ENCODE peak calls at places on chromosomes 5 and 9, in eight cellular contexts. F is esophagus squamous epithelium, N is tibial nerve, U is gastrocnemius medialis, A is uterus, I is neural progenitor cell, W is suprapubic skin, O is A549. H is an unnamed sample. For H3K9me3, the result is how much of the 10 kb centered on the place peaks cover.

GRCh38 chr5:101535626-101536025 is 632.5 kb upstream of the ST8SIA4 start:
- DNase-seq in F (no peak), N (no peak), U (no peak), A (no peak), I (no peak), W (no peak), O (no peak), H (no peak)

GRCh38 chr5:6107675-6108539 is 270.4 kb downstream of the MED10 start:
- DNase-seq in F (no peak), N (no peak), U (no peak), A (no peak), I (peak), W (no peak), O (no peak), H (no peak)

GRCh38 chr5:157571357-157571827 is 4.2 kb downstream of the ADAM19 start:
- DNase-seq in F (no peak), N (no peak), U (no peak), A (no peak), I (no peak), W (no peak), O (no peak), H (no peak)

GRCh38 chr9:5449521-5450359 is 602 bp upstream of the CD274 start:
- DNase-seq in F (no peak), N (no peak), U (no peak), A (no peak), I (no peak), W (no peak), O (no peak), H (no peak)

GRCh38 chr9:84315278-84315877 is 25.2 kb downstream of the SLC28A3 start:
- DNase-seq in F (no peak), N (peak), U (no peak), A (peak), I (peak), W (no peak), O (peak), H (peak)

GRCh38 chr9:100211471-100211870 is 112.4 kb downstream of the INVS start:
- DNase-seq in F (no peak), N (no peak), U (no peak), A (no peak), I (no peak), W (no peak), O (no peak), H (no peak)

GRCh38 chr9:133406480-133407307 is 11.1 kb downstream of the REXO4 start:
- DNase-seq in F (no peak), N (peak), U (peak), A (peak), I (peak), W (no peak), O (peak), H (peak)

GRCh38 chr9:20040991-20041606 is 252.3 kb upstream of the SLC24A2 start:
- DNase-seq in F (no peak), N (no peak), U (no peak), A (no peak), I (no peak), W (no peak), O (no peak), H (no peak)

GRCh38 chr9:93237535-93237934 is 53.6 kb downstream of the WNK2 start:
- DNase-seq in F (no peak), N (no peak), U (no peak), A (no peak), I (no peak), W (no peak), O (no peak), H (no peak)

GRCh38 chr9:131500939-131501541 is 1.7 kb upstream of the POMT1 start:
- DNase-seq in F (no peak), N (no peak), U (no peak), A (no peak), I (no peak), W (no peak), O (no peak), H (no peak)

GRCh38 chr5:84274585-84275468 is 109.9 kb downstream of the EDIL3 start:
- DNase-seq in F (no peak), N (peak), U (no peak), A (no peak), I (peak), W (no peak), O (peak), H (no peak)

GRCh38 chr5:107979272-107979671 is 308.5 kb upstream of the EFNA5 start:
- DNase-seq in F (no peak), N (no peak), U (no peak), A (no peak), I (peak), W (no peak), O (no peak), H (no peak)

GRCh38 chr9:108444400-108445358 is 411.1 kb downstream of the ACTL7B start:
- DNase-seq in F (no peak), N (peak), U (no peak), A (peak), I (peak), W (no peak), O (no peak), H (no peak)

GRCh38 chr5:16464664-16465543 is 696 bp downstream of the ZNF622 start:
- DNase-seq in F (no peak), N (no peak), U (no peak), A (no peak), I (no peak), W (no peak), O (no peak), H (no peak)

GRCh38 chr5:92927291-92927778 is 653.7 kb downstream of the NR2F1-AS1 start:
- DNase-seq in F (no peak), N (no peak), U (no peak), A (no peak), I (peak), W (no peak), O (no peak), H (no peak)

GRCh38 chr5:128665747-128666355 is 127.8 kb upstream of the FBN2 start:
- DNase-seq in F (no peak), N (no peak), U (no peak), A (no peak), I (no peak), W (no peak), O (no peak), H (no peak)

GRCh38 chr5:56269216-56269927 is 36.2 kb upstream of the ANKRD55 start:
- DNase-seq in F (no peak), N (peak), U (no peak), A (no peak), I (peak), W (no peak), O (peak), H (no peak)

GRCh38 chr9:89743216-89743575 is 138.4 kb downstream of the GADD45G start:
- DNase-seq in F (no peak), N (no peak), U (no peak), A (no peak), I (no peak), W (no peak), O (no peak), H (no peak)

GRCh38 chr5:172897691-172898512 is 61.3 kb upstream of the RPL26L1 start:
- DNase-seq in F (no peak), N (no peak), U (no peak), A (no peak), I (peak), W (no peak), O (peak), H (no peak)

GRCh38 chr9:126719677-126720435 is 85.0 kb upstream of the ZBTB43 start:
- DNase-seq in F (no peak), N (peak), U (peak), A (no peak), I (peak), W (no peak), O (no peak), H (peak)

GRCh38 chr9:15999422-16000339 is 446.8 kb downstream of the CCDC171 start:
- DNase-seq in F (no peak), N (no peak), U (no peak), A (peak), I (no peak), W (no peak), O (peak), H (no peak)

GRCh38 chr9:127931092-127931881 is 710 bp upstream of the PIP5KL1 start:
- DNase-seq in F (no peak), N (no peak), U (no peak), A (no peak), I (peak), W (no peak), O (peak), H (no peak)

GRCh38 chr5:180860273-180860886 is 696 bp downstream of the ZFP62 start:
- DNase-seq in F (no peak), N (no peak), U (no peak), A (no peak), I (peak), W (no peak), O (peak), H (peak)

GRCh38 chr9:26260238-26260637 is 582.0 kb upstream of the TUSC1 start:
- DNase-seq in F (no peak), N (no peak), U (no peak), A (no peak), I (no peak), W (no peak), O (no peak), H (no peak)

GRCh38 chr9:92808726-92809451 is 44.3 kb upstream of the BICD2 start:
- DNase-seq in F (no peak), N (peak), U (no peak), A (peak), I (peak), W (no peak), O (peak), H (peak)

GRCh38 chr9:123983047-123983446 is 28.5 kb upstream of the LHX2 start:
- DNase-seq in F (no peak), N (no peak), U (no peak), A (no peak), I (no peak), W (no peak), O (no peak), H (no peak)

GRCh38 chr9:12798066-12798770 is 23.4 kb downstream of the LURAP1L start:
- DNase-seq in F (no peak), N (no peak), U (no peak), A (no peak), I (no peak), W (no peak), O (no peak), H (no peak)

GRCh38 chr9:127122176-127123151 is at the start of gene ANGPTL2:
- DNase-seq in F (peak), N (peak), U (peak), A (peak), I (peak), W (peak), O (no peak), H (no peak)

GRCh38 chr9:77417570-77417969 is 230.6 kb downstream of the GNA14 start:
- DNase-seq in F (no peak), N (no peak), U (no peak), A (no peak), I (no peak), W (no peak), O (no peak), H (no peak)

GRCh38 chr5:78659714-78660113 is 11.1 kb upstream of the LHFPL2 start:
- DNase-seq in F (no peak), N (no peak), U (no peak), A (no peak), I (no peak), W (no peak), O (no peak), H (no peak)

GRCh38 chr5:142826741-142827492 is 56.7 kb downstream of the ARHGAP26 start:
- DNase-seq in F (no peak), N (no peak), U (no peak), A (no peak), I (no peak), W (no peak), O (no peak), H (no peak)

GRCh38 chr5:71865202-71865601 is 146.1 kb downstream of the CARTPT start:
- DNase-seq in F (no peak), N (no peak), U (no peak), A (peak), I (no peak), W (no peak), O (no peak), H (no peak)

GRCh38 chr5:50440651-50441478 is at the start of gene EMB:
- DNase-seq in F (peak), N (no peak), U (peak), A (peak), I (peak), W (no peak), O (peak), H (peak)

GRCh38 chr9:26264709-26265601 is 586.7 kb upstream of the TUSC1 start:
- DNase-seq in F (no peak), N (no peak), U (no peak), A (no peak), I (no peak), W (no peak), O (no peak), H (no peak)

GRCh38 chr5:149062371-149063016 is 368 bp downstream of the SH3TC2 start:
- DNase-seq in F (no peak), N (no peak), U (no peak), A (no peak), I (no peak), W (no peak), O (peak), H (no peak)

GRCh38 chr5:6772886-6773285 is 59.7 kb downstream of the TENT4A start:
- DNase-seq in F (no peak), N (no peak), U (no peak), A (no peak), I (no peak), W (no peak), O (no peak), H (no peak)

GRCh38 chr9:34443976-34444375 is 14.4 kb downstream of the FAM219A start:
- DNase-seq in F (no peak), N (no peak), U (no peak), A (no peak), I (no peak), W (no peak), O (no peak), H (no peak)

GRCh38 chr9:6055213-6055612 is 39.8 kb upstream of the RANBP6 start:
- DNase-seq in F (no peak), N (peak), U (no peak), A (no peak), I (peak), W (no peak), O (peak), H (peak)

DNA sequence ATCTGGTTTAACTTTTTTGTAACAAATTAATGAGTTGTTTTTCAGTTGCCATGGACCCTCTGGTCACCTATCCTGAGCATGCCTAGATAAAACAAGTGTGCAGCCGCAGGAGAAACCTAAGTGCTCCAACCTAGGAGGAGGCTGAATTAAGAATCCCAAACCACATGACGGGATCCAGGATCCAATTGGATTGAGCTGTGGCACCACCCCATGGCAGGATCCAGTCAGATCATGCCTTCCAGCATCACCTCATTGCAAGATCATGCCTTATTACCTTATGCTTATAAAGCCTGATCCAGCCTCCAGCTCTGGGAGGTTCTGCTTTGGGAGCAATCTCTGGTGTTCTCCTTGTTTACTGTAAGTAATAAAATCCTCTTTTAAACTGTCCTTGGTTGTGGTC is 662.0 kb downstream of the TLR4 start:
- DNase-seq in F (no peak), N (no peak), U (no peak), A (no peak), I (no peak), W (no peak), O (no peak), H (no peak)
- H3K9me3 ChIP-seq in F (under half), N (under half), U (under half), A (under half), I (under half), W (under half), O (under half), H (under half)

GRCh38 chr5:37375091-37375490 is 4.0 kb upstream of the WDR70 start:
- DNase-seq in F (no peak), N (no peak), U (no peak), A (no peak), I (no peak), W (no peak), O (no peak), H (no peak)
- H3K9me3 ChIP-seq in F (under half), N (under half), U (under half), A (under half), I (under half), W (under half), O (under half), H (under half)

DNA sequence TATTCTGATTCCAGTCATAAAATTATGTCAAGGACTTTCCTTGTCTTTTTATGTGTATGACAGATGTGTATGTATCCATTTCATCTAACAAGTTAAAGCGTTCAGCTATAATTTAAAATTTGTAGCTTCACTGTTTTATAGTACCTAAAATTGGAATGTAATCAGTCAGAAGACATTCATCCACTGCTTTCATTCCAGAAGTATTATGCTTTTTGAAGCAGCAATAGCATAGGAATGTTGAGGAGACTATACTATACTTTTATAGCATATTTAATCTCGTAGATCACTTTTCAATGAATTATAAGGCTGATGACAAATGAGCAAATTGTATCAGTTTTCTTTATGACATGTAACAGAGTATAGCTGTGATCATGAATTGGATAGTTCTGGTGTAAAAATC is 6.9 kb downstream of the PCDHGA12 start:
- DNase-seq in F (no peak), N (no peak), U (no peak), A (no peak), I (no peak), W (no peak), O (no peak), H (no peak)
- H3K9me3 ChIP-seq in F (half or more), N (under half), U (under half), A (half or more), I (under half), W (under half), O (under half), H (under half)

DNA sequence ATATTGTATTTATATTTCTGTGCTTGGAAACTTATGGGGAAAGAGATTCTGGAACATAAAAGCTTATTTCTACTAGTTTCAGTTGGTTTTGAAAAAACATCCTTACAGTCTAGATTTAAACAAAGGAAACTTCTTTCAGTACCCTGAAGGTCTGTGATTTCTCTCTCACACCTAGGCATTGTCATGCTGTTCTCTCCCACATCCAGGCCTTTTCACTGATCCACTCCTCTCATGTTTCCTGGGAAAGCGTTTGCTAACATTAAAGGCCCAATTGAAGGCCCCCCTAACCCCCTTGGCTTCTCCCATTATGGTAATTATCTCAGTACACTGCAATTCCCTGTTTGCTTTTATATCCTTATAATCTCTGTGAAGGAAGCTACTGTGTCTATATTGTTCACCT is 856 bp upstream of the PCDHGA3 start:
- DNase-seq in F (no peak), N (no peak), U (no peak), A (no peak), I (no peak), W (no peak), O (no peak), H (no peak)
- H3K9me3 ChIP-seq in F (half or more), N (under half), U (under half), A (half or more), I (under half), W (under half), O (under half), H (under half)

GRCh38 chr5:34548086-34548403 is 108.1 kb upstream of the RAI14 start:
- DNase-seq in F (no peak), N (no peak), U (no peak), A (no peak), I (no peak), W (no peak), O (no peak), H (no peak)
- H3K9me3 ChIP-seq in F (under half), N (under half), U (under half), A (under half), I (under half), W (under half), O (under half), H (under half)

DNA sequence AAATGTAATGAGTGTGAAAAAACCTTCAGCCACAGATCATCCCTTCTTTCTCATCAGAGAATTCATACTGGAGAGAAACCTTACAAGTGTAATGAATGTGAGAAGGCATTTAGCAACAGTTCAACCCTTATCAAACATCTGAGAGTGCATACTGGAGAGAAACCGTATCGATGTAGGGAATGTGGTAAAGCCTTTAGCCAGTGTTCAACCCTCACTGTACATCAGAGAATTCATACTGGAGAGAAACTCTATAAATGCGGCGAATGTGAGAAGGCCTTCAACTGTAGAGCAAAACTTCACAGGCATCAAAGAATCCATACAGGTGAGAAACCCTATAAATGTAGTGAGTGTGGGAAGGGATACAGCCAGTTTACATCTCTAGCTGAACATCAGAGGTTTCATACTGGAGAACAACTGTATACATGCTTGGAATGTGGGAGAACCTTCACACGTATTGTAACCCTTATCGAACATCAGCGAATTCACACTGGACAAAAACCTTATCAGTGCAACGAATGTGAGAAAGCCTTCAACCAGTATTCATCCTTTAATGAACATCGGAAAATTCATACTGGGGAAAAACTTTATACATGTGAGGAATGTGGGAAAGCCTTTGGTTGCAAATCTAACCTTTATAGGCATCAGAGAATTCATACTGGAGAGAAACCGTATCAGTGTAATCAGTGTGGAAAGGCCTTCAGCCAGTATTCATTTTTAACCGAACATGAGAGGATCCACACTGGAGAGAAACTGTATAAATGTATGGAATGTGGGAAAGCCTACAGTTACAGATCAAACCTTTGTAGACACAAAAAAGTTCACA is 19.2 kb downstream of the ZNF354C start:
- DNase-seq in F (no peak), N (no peak), U (no peak), A (no peak), I (no peak), W (no peak), O (no peak), H (no peak)
- H3K9me3 ChIP-seq in F (half or more), N (under half), U (half or more), A (half or more), I (half or more), W (half or more), O (half or more), H (under half)

GRCh38 chr5:8829322-8830029 is 716.4 kb downstream of the SEMA5A start:
- DNase-seq in F (no peak), N (no peak), U (no peak), A (peak), I (no peak), W (no peak), O (peak), H (no peak)
- H3K9me3 ChIP-seq in F (under half), N (under half), U (under half), A (under half), I (under half), W (under half), O (under half), H (under half)

GRCh38 chr5:178940569-178941360 is at the start of gene ZNF454:
- DNase-seq in F (peak), N (peak), U (peak), A (peak), I (no peak), W (peak), O (no peak), H (no peak)

GRCh38 chr5:178941361-178941760 is 363 bp downstream of the ZNF454 start:
- DNase-seq in F (no peak), N (no peak), U (no peak), A (peak), I (no peak), W (no peak), O (no peak), H (no peak)
- H3K9me3 ChIP-seq in F (half or more), N (under half), U (under half), A (under half), I (under half), W (half or more), O (under half), H (under half)

GRCh38 chr5:9865574-9865973 is 235.4 kb upstream of the TAS2R1 start:
- DNase-seq in F (no peak), N (no peak), U (no peak), A (no peak), I (no peak), W (no peak), O (no peak), H (no peak)
- H3K9me3 ChIP-seq in F (under half), N (under half), U (under half), A (under half), I (under half), W (under half), O (under half), H (under half)

H was measured in T-helper 17 cell.